ENCODE peak calls at places on chromosomes 4 and X, in ten cellular contexts. U is left cardiac atrium; S is AG08396; L is mucosa of descending colon; E is activated CD4-positive, alpha-beta T cell treated with anti-CD3 and anti-CD28 coated beads, Interleukin-2, amount 50 U/mL, for 1 hour; H is stimulated activated CD8-positive, alpha-beta memory T cell treated with anti-CD3 and anti-CD28 coated beads, Interleukin-7, amount 100 ng/mL, for 4 hours; A is ureter; X is left ventricle myocardium inferior; V is Ammon's horn; W is midbrain. J is an unnamed sample.

GRCh38 chr4:70855464-70855863 is 15.8 kb upstream of the GRSF1 start:
- DNase-seq in W (no peak), E (no peak), L (no peak), S (no peak), A (no peak), V (no peak), U (no peak), X (no peak), H (no peak), J (no peak)

GRCh38 chr4:76595435-76595834 is 160.4 kb downstream of the SHROOM3 start:
- DNase-seq in U (no peak), A (no peak), X (no peak), S (no peak), L (no peak), H (no peak), V (no peak), W (no peak), E (no peak), J (no peak)

GRCh38 chrX:37986893-37987292 is 19.5 kb upstream of the SYTL5 start:
- DNase-seq in U (no peak), V (no peak), X (no peak), H (no peak), E (no peak), L (no peak), S (peak; percentile 16), A (no peak), W (no peak), J (no peak)

GRCh38 chr4:87853108-87853507 is 20.3 kb downstream of the MEPE start:
- DNase-seq in W (peak; percentile 83), L (peak; percentile 31), X (no peak), A (no peak), V (peak; percentile 64), E (no peak), S (peak; percentile 31), U (no peak), H (no peak), J (no peak)

GRCh38 chr4:176013466-176014247 is 52.0 kb upstream of the WDR17 start:
- DNase-seq in U (no peak), S (no peak), W (no peak), X (no peak), A (no peak), V (no peak), H (no peak), L (no peak), E (no peak), J (no peak)

GRCh38 chr4:119746951-119747350 is 118.3 kb upstream of the PDE5A start:
- DNase-seq in A (no peak), W (no peak), S (no peak), U (no peak), V (no peak), X (no peak), L (no peak), H (no peak), E (no peak), J (no peak)

GRCh38 chr4:80134936-80135701 is 62.1 kb upstream of the ANTXR2 start:
- DNase-seq in W (no peak), A (no peak), E (no peak), V (no peak), X (no peak), L (no peak), S (no peak), U (no peak), H (no peak), J (no peak)

GRCh38 chr4:10116625-10117423 is at the start of gene WDR1:
- DNase-seq in V (peak; percentile 94), A (peak; percentile 98), L (peak; percentile 97), E (peak; percentile 87), S (peak; percentile 98), X (peak; percentile 97), U (peak; percentile 98), W (peak; percentile 93), H (peak; percentile 86), J (peak; percentile 89)

GRCh38 chrX:97199501-97199900 is 315.8 kb downstream of the RPA4 start:
- DNase-seq in L (no peak), U (no peak), V (no peak), H (no peak), W (no peak), A (no peak), X (no peak), E (no peak), S (no peak), J (no peak)

GRCh38 chr4:186724048-186724860 is 598 bp upstream of the FAT1 start:
- DNase-seq in S (peak; percentile 77), H (no peak), L (peak; percentile 60), V (no peak), E (no peak), X (peak; percentile 56), U (peak; percentile 56), W (peak; percentile 66), A (peak; percentile 52), J (no peak)

GRCh38 chrX:66200050-66200664 is 36.1 kb downstream of the HEPH start:
- DNase-seq in W (no peak), V (no peak), U (no peak), S (no peak), E (no peak), H (no peak), X (no peak), A (no peak), L (peak; percentile 1), J (no peak)

GRCh38 chr4:117249333-117249732 is 164.0 kb upstream of the TRAM1L1 start:
- DNase-seq in L (no peak), E (no peak), U (no peak), V (no peak), H (no peak), A (no peak), X (no peak), S (no peak), W (no peak), J (no peak)

GRCh38 chr4:62588671-62589070 is 1388.5 kb downstream of the ADGRL3 start:
- DNase-seq in V (no peak), A (no peak), S (no peak), U (no peak), X (no peak), L (no peak), H (no peak), E (no peak), W (no peak), J (no peak)

GRCh38 chrX:92232182-92232581 is 453.0 kb downstream of the PCDH11X start:
- DNase-seq in L (no peak), E (no peak), H (no peak), X (no peak), S (peak; percentile 4), W (no peak), U (no peak), A (no peak), V (peak; percentile 5), J (no peak)

GRCh38 chrX:88355252-88355651 is 391.8 kb upstream of the CPXCR1 start:
- DNase-seq in A (no peak), V (no peak), U (no peak), E (no peak), H (no peak), W (no peak), S (no peak), X (no peak), L (no peak), J (no peak)

GRCh38 chr4:111639120-111639519 is 506.1 kb upstream of the FAM241A start:
- DNase-seq in X (no peak), U (no peak), V (no peak), A (no peak), L (no peak), H (no peak), S (no peak), E (no peak), W (no peak), J (no peak)

GRCh38 chr4:61805237-61805636 is 605.1 kb downstream of the ADGRL3 start:
- DNase-seq in E (no peak), A (no peak), W (no peak), V (no peak), L (no peak), U (no peak), S (no peak), X (no peak), H (no peak), J (no peak)

GRCh38 chrX:134388161-134389109 is 71.5 kb upstream of the HPRT1 start:
- DNase-seq in V (peak; percentile 29), S (no peak), L (no peak), E (no peak), A (no peak), U (no peak), X (no peak), W (no peak), H (no peak), J (no peak)

GRCh38 chrX:115650916-115651315 is 89.9 kb downstream of the PLS3 start:
- DNase-seq in L (peak; percentile 15), U (no peak), S (peak; percentile 29), W (peak; percentile 63), E (no peak), A (no peak), X (no peak), V (peak; percentile 47), H (no peak), J (no peak)

GRCh38 chrX:56812515-56813105 is 83.6 kb downstream of the NBDY start:
- DNase-seq in V (no peak), L (peak; percentile 12), E (no peak), X (no peak), W (no peak), A (peak; percentile 41), S (no peak), H (no peak), U (no peak), J (peak; percentile 64)

GRCh38 chr4:5791654-5792053 is 80.7 kb downstream of the EVC start:
- DNase-seq in A (no peak), U (no peak), W (no peak), H (no peak), V (no peak), E (no peak), L (no peak), S (no peak), X (no peak), J (no peak)

GRCh38 chrX:72080150-72080549 is 51.6 kb downstream of the RTL5 start:
- DNase-seq in A (no peak), V (no peak), W (no peak), S (no peak), U (no peak), E (no peak), H (no peak), X (no peak), L (no peak), J (no peak)

GRCh38 chrX:41984628-41985027 is 61.3 kb upstream of the CASK start:
- DNase-seq in L (peak; percentile 49), E (no peak), S (no peak), H (no peak), U (no peak), V (no peak), W (no peak), X (no peak), A (no peak), J (no peak)

GRCh38 chr4:181896609-181897008 is 346.6 kb upstream of the TENM3 start:
- DNase-seq in E (no peak), V (no peak), A (no peak), L (no peak), S (no peak), X (no peak), H (no peak), W (no peak), U (no peak), J (no peak)

GRCh38 chrX:40152706-40153334 is 55.1 kb upstream of the BCOR start:
- DNase-seq in V (peak; percentile 48), A (no peak), W (peak; percentile 44), X (peak; percentile 53), H (no peak), S (peak; percentile 66), L (peak; percentile 30), U (peak; percentile 66), E (no peak), J (peak; percentile 25)

GRCh38 chr4:168562021-168562691 is 65.3 kb downstream of the PALLD start:
- DNase-seq in V (no peak), X (no peak), W (no peak), E (no peak), U (no peak), A (no peak), L (no peak), S (no peak), H (no peak), J (no peak)

GRCh38 chr4:101102114-101102752 is 245.1 kb downstream of the PPP3CA start:
- DNase-seq in S (peak; percentile 14), U (peak; percentile 60), X (peak; percentile 62), V (peak; percentile 75), E (no peak), A (peak; percentile 58), W (peak; percentile 34), H (no peak), L (peak; percentile 31), J (no peak)

GRCh38 chr4:169398294-169398693 is 127.5 kb upstream of the SH3RF1 start:
- DNase-seq in E (no peak), S (peak; percentile 42), L (no peak), A (no peak), X (no peak), V (no peak), H (no peak), U (no peak), W (no peak), J (no peak)